ENCODE peak calls at places on chromosomes 16 and 17, in five cellular contexts. X is DND-41, P is fibroblast of lung, F is PC-3, O is PC-9. E is an unnamed sample.

GRCh38 chr16:3022697-3023414 is 886 bp downstream of the HCFC1R1 start:
- DNase-seq in X (no peak), P (no peak), F (no peak), O (no peak), E (peak)

GRCh38 chr16:87314990-87315420 is 2.2 kb downstream of the C16orf95 start:
- DNase-seq in X (no peak), P (no peak), F (no peak), O (no peak), E (no peak)

GRCh38 chr16:11725457-11725856 is 17.2 kb downstream of the TXNDC11 start:
- DNase-seq in X (no peak), P (peak), F (no peak), O (no peak), E (peak)

GRCh38 chr17:36578671-36579070 is 13.0 kb upstream of the DHRS11 start:
- DNase-seq in X (no peak), P (peak), F (no peak), O (no peak), E (peak)

GRCh38 chr17:71625330-71625729 is 495.5 kb upstream of the SOX9 start:
- DNase-seq in X (no peak), P (no peak), F (no peak), O (no peak), E (no peak)

GRCh38 chr16:87803385-87803784 is 37.6 kb upstream of the KLHDC4 start:
- DNase-seq in X (no peak), P (no peak), F (no peak), O (no peak), E (no peak)

GRCh38 chr17:74759941-74760340 is 11.5 kb downstream of the NHERF1 start:
- DNase-seq in X (no peak), P (no peak), F (peak), O (peak), E (no peak)

GRCh38 chr16:86919531-86920305 is 341.4 kb downstream of the FOXL1 start:
- DNase-seq in X (no peak), P (no peak), F (no peak), O (no peak), E (no peak)

GRCh38 chr17:53548252-53548651 is 274.5 kb upstream of the KIF2B start:
- DNase-seq in X (no peak), P (no peak), F (no peak), O (no peak), E (no peak)

GRCh38 chr16:87333101-87333500 is 15.9 kb upstream of the C16orf95 start:
- DNase-seq in X (no peak), P (no peak), F (no peak), O (no peak), E (no peak)

GRCh38 chr17:80224683-80225082 is 4.5 kb downstream of the SLC26A11 start:
- DNase-seq in X (no peak), P (no peak), F (no peak), O (no peak), E (no peak)

GRCh38 chr16:25066747-25067631 is 44.6 kb upstream of the LCMT1 start:
- DNase-seq in X (no peak), P (peak), F (peak), O (peak), E (peak)

GRCh38 chr16:17374668-17375255 is 96.0 kb downstream of the XYLT1 start:
- DNase-seq in X (no peak), P (no peak), F (no peak), O (no peak), E (no peak)

GRCh38 chr17:64240741-64241347 is 22.2 kb downstream of the TEX2 start:
- DNase-seq in X (no peak), P (peak), F (peak), O (no peak), E (peak)

GRCh38 chr17:58577696-58578095 is 63.3 kb upstream of the MTMR4 start:
- DNase-seq in X (peak), P (peak), F (peak), O (peak), E (peak)

GRCh38 chr16:54177052-54177856 is 109.3 kb downstream of the IRX3 start:
- DNase-seq in X (no peak), P (no peak), F (no peak), O (no peak), E (no peak)

GRCh38 chr16:27641260-27641659 is 91.3 kb downstream of the KATNIP start:
- DNase-seq in X (peak), P (no peak), F (no peak), O (no peak), E (no peak)

GRCh38 chr17:21160401-21160800 is 33.6 kb downstream of the DHRS7B start:
- DNase-seq in X (no peak), P (no peak), F (no peak), O (no peak), E (peak)
- TF ChIP-seq EZH2 in X (no peak), P (no peak), F (no peak), O (no peak), E (no peak)

GRCh38 chr17:34153988-34154387 is 101.1 kb upstream of the CCL2 start:
- DNase-seq in X (no peak), P (no peak), F (no peak), O (no peak), E (no peak)

GRCh38 chr17:34156401-34156740 is 98.7 kb upstream of the CCL2 start:
- DNase-seq in X (no peak), P (no peak), F (no peak), O (no peak), E (no peak)

GRCh38 chr17:34154916-34155730 is 100.0 kb upstream of the CCL2 start:
- DNase-seq in X (peak), P (no peak), F (no peak), O (no peak), E (no peak)

GRCh38 chr17:34155947-34156346 is 99.1 kb upstream of the CCL2 start:
- DNase-seq in X (no peak), P (no peak), F (no peak), O (no peak), E (no peak)

GRCh38 chr17:34156741-34157589 is 98.1 kb upstream of the CCL2 start:
- DNase-seq in X (no peak), P (no peak), F (no peak), O (no peak), E (peak)
- TF ChIP-seq EZH2 in X (no peak), P (peak), F (no peak), O (no peak), E (peak)

GRCh38 chr16:63998-64913 is 8.2 kb downstream of the RHBDF1 start:
- DNase-seq in X (no peak), P (no peak), F (no peak), O (no peak), E (no peak)
- TF ChIP-seq EZH2 in X (no peak), P (no peak), F (no peak), O (no peak), E (no peak)

GRCh38 chr17:38560503-38561318 is 45.0 kb downstream of the SRCIN1 start:
- DNase-seq in X (peak), P (peak), F (no peak), O (no peak), E (peak)
- TF ChIP-seq EZH2 in X (no peak), P (peak), F (no peak), O (no peak), E (no peak)

DNA sequence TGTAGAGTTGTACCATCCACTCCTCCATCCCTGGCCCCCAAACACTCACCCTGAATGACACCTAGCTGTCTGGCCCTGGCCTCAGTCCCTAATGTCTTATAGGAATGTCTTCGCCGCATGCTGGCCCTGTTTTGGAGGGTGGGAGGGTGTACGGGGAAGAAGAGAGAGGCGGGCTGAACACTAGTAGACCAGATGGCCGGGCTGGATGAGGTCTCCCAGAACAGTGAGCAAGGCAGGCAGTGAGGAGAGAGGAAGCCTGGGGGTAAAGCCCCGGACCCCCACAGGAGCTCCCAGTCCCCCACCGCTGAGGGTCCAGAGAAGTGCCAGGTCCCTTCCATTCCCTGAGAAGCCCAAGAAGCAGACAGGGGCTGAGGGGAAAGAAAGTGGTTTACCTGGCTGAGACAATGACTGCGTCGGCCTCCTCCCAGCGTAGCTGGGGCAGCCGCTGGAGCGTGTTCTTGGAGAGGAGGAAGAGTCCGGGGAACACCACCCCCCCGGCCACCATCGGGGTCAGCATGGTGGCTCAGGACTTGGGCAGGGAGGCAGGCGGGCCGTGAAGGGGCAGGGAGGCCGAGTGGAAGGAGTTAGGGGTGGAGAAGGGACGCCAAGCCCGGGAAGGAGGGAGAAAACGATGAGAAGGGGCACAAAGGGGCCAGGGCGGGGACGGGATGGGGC is 923 bp downstream of the TLCD3B start:
- DNase-seq in X (no peak), P (no peak), F (no peak), O (no peak), E (no peak)
- TF ChIP-seq EZH2 in X (no peak), P (peak), F (no peak), O (no peak), E (no peak)

GRCh38 chr16:63749256-63749655 is 1372.6 kb downstream of the CDH11 start:
- DNase-seq in X (no peak), P (no peak), F (no peak), O (no peak), E (no peak)
- TF ChIP-seq EZH2 in X (no peak), P (no peak), F (no peak), O (no peak), E (no peak)

GRCh38 chr17:50558955-50559614 is 1.4 kb upstream of the CACNA1G start:
- DNase-seq in X (no peak), P (no peak), F (no peak), O (no peak), E (no peak)
- TF ChIP-seq EZH2 in X (no peak), P (peak), F (no peak), O (no peak), E (peak)

E was measured in GM23248.